ENCODE peak calls at places on chromosomes 13 and 19, in four cellular contexts. Z is IMR-90, C is AG04450, J is HFFc6. P is an unnamed sample.

GRCh38 chr13:78193853-78194252 is 275.2 kb upstream of the EDNRB start:
- DNase-seq in Z (no peak), C (no peak), J (no peak), P (no peak)

GRCh38 chr13:25406377-25406776 is 34.6 kb downstream of the ATP8A2 start:
- DNase-seq in Z (no peak), C (no peak), J (no peak), P (no peak)

GRCh38 chr19:34468400-34468799 is 13.2 kb upstream of the WTIP start:
- DNase-seq in Z (no peak), C (no peak), J (no peak), P (no peak)

GRCh38 chr13:20940083-20940482 is 37.5 kb upstream of the XPO4 start:
- DNase-seq in Z (peak; percentile 83), C (peak; percentile 4), J (peak; percentile 62), P (no peak)

GRCh38 chr13:23725922-23726321 is 155.7 kb downstream of the TNFRSF19 start:
- DNase-seq in Z (no peak), C (no peak), J (no peak), P (no peak)

GRCh38 chr19:33700408-33700757 is 78.6 kb downstream of the CHST8 start:
- DNase-seq in Z (no peak), C (no peak), J (no peak), P (no peak)

GRCh38 chr13:62418872-62419271 is 1003.2 kb upstream of the PCDH20 start:
- DNase-seq in Z (peak; percentile 30), C (no peak), J (no peak), P (no peak)

GRCh38 chr19:46674416-46675178 is 13.6 kb upstream of the DACT3 start:
- DNase-seq in Z (peak; percentile 7), C (no peak), J (no peak), P (no peak)

GRCh38 chr13:33512880-33513554 is 227.5 kb upstream of the STARD13 start:
- DNase-seq in Z (peak; percentile 62), C (no peak), J (peak; percentile 53), P (no peak)

GRCh38 chr13:110615322-110616102 is at the start of gene NAXD:
- DNase-seq in Z (peak; percentile 93), C (peak; percentile 67), J (peak; percentile 93), P (peak; percentile 66)

GRCh38 chr19:46489445-46490272 is 6.0 kb downstream of the PNMA8B start:
- DNase-seq in Z (peak; percentile 62), C (no peak), J (peak; percentile 41), P (no peak)

GRCh38 chr13:31588923-31589322 is 150.4 kb upstream of the RXFP2 start:
- DNase-seq in Z (no peak), C (no peak), J (no peak), P (no peak)

GRCh38 chr13:89380101-89380500 is 1708.9 kb downstream of the SLITRK5 start:
- DNase-seq in Z (no peak), C (no peak), J (no peak), P (no peak)

GRCh38 chr13:91809161-91809560 is 410.7 kb downstream of the GPC5 start:
- DNase-seq in Z (no peak), C (no peak), J (no peak), P (no peak)

GRCh38 chr13:90889906-90890305 is 457.6 kb upstream of the MIR17HG start:
- DNase-seq in Z (no peak), C (no peak), J (no peak), P (no peak)

GRCh38 chr19:51036519-51036918 is 1.7 kb upstream of the KLK12 start:
- DNase-seq in Z (no peak), C (no peak), J (no peak), P (no peak)

GRCh38 chr13:40992678-40993077 is 26.4 kb downstream of the ELF1 start:
- DNase-seq in Z (no peak), C (no peak), J (no peak), P (no peak)

GRCh38 chr13:40993119-40993518 is 26.0 kb downstream of the ELF1 start:
- DNase-seq in Z (no peak), C (no peak), J (no peak), P (no peak)

GRCh38 chr13:40994581-40995230 is 24.4 kb downstream of the ELF1 start:
- DNase-seq in Z (no peak), C (no peak), J (no peak), P (no peak)

GRCh38 chr13:40995997-40996396 is 23.1 kb downstream of the ELF1 start:
- DNase-seq in Z (no peak), C (no peak), J (no peak), P (no peak)

GRCh38 chr13:40993987-40994386 is 25.1 kb downstream of the ELF1 start:
- DNase-seq in Z (no peak), C (no peak), J (no peak), P (no peak)
- TF ChIP-seq CTCF in Z (no peak), C (no peak), J (no peak), P (no peak)

GRCh38 chr13:76019421-76020044 is 383.4 kb downstream of the LMO7 start:
- DNase-seq in Z (no peak), C (no peak), J (peak; percentile 22), P (no peak)
- TF ChIP-seq CTCF in Z (no peak), C (no peak), J (peak; percentile 65), P (no peak)

GRCh38 chr13:43732726-43733125 is 54.0 kb downstream of the ENOX1 start:
- DNase-seq in Z (no peak), C (no peak), J (no peak), P (no peak)
- TF ChIP-seq CTCF in Z (no peak), C (no peak), J (no peak), P (no peak)

GRCh38 chr13:70353096-70353495 is 244.8 kb upstream of the KLHL1 start:
- DNase-seq in Z (no peak), C (no peak), J (no peak), P (no peak)
- TF ChIP-seq CTCF in Z (no peak), C (no peak), J (no peak), P (no peak)

GRCh38 chr19:49894011-49894664 is 2.5 kb downstream of the IL4I1 start:
- DNase-seq in Z (no peak), C (no peak), J (no peak), P (no peak)

GRCh38 chr19:49893135-49893534 is 3.6 kb downstream of the IL4I1 start:
- DNase-seq in Z (no peak), C (no peak), J (no peak), P (no peak)

GRCh38 chr19:49896863-49897621 is at the start of gene IL4I1:
- DNase-seq in Z (peak; percentile 42), C (no peak), J (no peak), P (peak; percentile 76)

GRCh38 chr19:49894879-49895565 is 1.7 kb downstream of the IL4I1 start:
- DNase-seq in Z (no peak), C (no peak), J (no peak), P (no peak)

GRCh38 chr19:49895566-49896297 is 955 bp downstream of the IL4I1 start:
- DNase-seq in Z (no peak), C (no peak), J (no peak), P (no peak)
- TF ChIP-seq CTCF in Z (no peak), C (no peak), J (no peak), P (no peak)

GRCh38 chr13:80923907-80924306 is 583.0 kb upstream of the SPRY2 start:
- DNase-seq in Z (no peak), C (no peak), J (no peak), P (no peak)
- TF ChIP-seq CTCF in Z (no peak), C (no peak), J (no peak), P (no peak)

GRCh38 chr19:7788933-7789323 is 25.9 kb downstream of the CLEC4M start:
- DNase-seq in Z (no peak), C (no peak), J (no peak), P (no peak)
- TF ChIP-seq CTCF in Z (no peak), C (no peak), J (no peak), P (no peak)

GRCh38 chr19:49017666-49018351 is 918 bp upstream of the LHB start:
- DNase-seq in Z (peak; percentile 45), C (no peak), J (peak; percentile 22), P (peak; percentile 70)
- TF ChIP-seq CTCF in Z (peak; percentile 60), C (peak; percentile 58), J (peak; percentile 72), P (no peak)